ENCODE peak calls at places on chromosomes 3 and 15, in four cellular contexts. One of them, this sample, is unnamed.

GRCh38 chr3:58722526-58722925 is 56.0 kb upstream of the FAM3D start:
- DNase-seq in HFF-Myc: no peak
- DNase-seq in heart left ventricle: no peak
- DNase-seq in neural crest cell: no peak
- DNase-seq in this sample: no peak

GRCh38 chr3:133895208-133896001 is at the start of gene RAB6B:
- DNase-seq in neural crest cell: peak
- DNase-seq in HFF-Myc: no peak
- DNase-seq in heart left ventricle: peak
- DNase-seq in this sample: peak

GRCh38 chr3:150469031-150469930 is 61.2 kb downstream of the TSC22D2 start:
- DNase-seq in neural crest cell: no peak
- DNase-seq in HFF-Myc: peak
- DNase-seq in heart left ventricle: no peak
- DNase-seq in this sample: no peak

GRCh38 chr3:23189183-23189582 is 13.9 kb upstream of the UBE2E2 start:
- DNase-seq in heart left ventricle: no peak
- DNase-seq in HFF-Myc: no peak
- DNase-seq in neural crest cell: no peak
- DNase-seq in this sample: no peak

GRCh38 chr15:86336051-86336788 is 256.5 kb downstream of the AGBL1 start:
- DNase-seq in HFF-Myc: no peak
- DNase-seq in heart left ventricle: no peak
- DNase-seq in neural crest cell: no peak
- DNase-seq in this sample: no peak

GRCh38 chr3:71579301-71579933 is 4.1 kb downstream of the FOXP1 start:
- DNase-seq in heart left ventricle: no peak
- DNase-seq in neural crest cell: no peak
- DNase-seq in HFF-Myc: no peak
- DNase-seq in this sample: no peak

GRCh38 chr15:76107169-76107568 is 47.4 kb downstream of the TMEM266 start:
- DNase-seq in neural crest cell: no peak
- DNase-seq in heart left ventricle: no peak
- DNase-seq in HFF-Myc: no peak
- DNase-seq in this sample: no peak

GRCh38 chr15:64859226-64859625 is 17.5 kb downstream of the PLEKHO2 start:
- DNase-seq in HFF-Myc: no peak
- DNase-seq in heart left ventricle: no peak
- DNase-seq in neural crest cell: no peak
- DNase-seq in this sample: no peak

GRCh38 chr3:186209810-186210752 is 101.2 kb upstream of the ETV5 start:
- DNase-seq in neural crest cell: peak
- DNase-seq in HFF-Myc: peak
- DNase-seq in heart left ventricle: peak
- DNase-seq in this sample: no peak

GRCh38 chr15:48954538-48954937 is 9.2 kb downstream of the SHC4 start:
- DNase-seq in HFF-Myc: no peak
- DNase-seq in neural crest cell: no peak
- DNase-seq in heart left ventricle: no peak
- DNase-seq in this sample: no peak

GRCh38 chr15:77784361-77785292 is 151.9 kb upstream of the LINGO1 start:
- DNase-seq in neural crest cell: peak
- DNase-seq in HFF-Myc: no peak
- DNase-seq in heart left ventricle: no peak
- DNase-seq in this sample: peak

GRCh38 chr15:55279746-55280351 is 9.8 kb downstream of the RAB27A start:
- DNase-seq in heart left ventricle: no peak
- DNase-seq in HFF-Myc: peak
- DNase-seq in neural crest cell: no peak
- DNase-seq in this sample: no peak

GRCh38 chr3:40940651-40941050 is 258.7 kb upstream of the CTNNB1 start:
- DNase-seq in HFF-Myc: no peak
- DNase-seq in heart left ventricle: no peak
- DNase-seq in neural crest cell: no peak
- DNase-seq in this sample: no peak

GRCh38 chr3:15861163-15861562 is 63.4 kb upstream of the ANKRD28 start:
- DNase-seq in neural crest cell: no peak
- DNase-seq in HFF-Myc: no peak
- DNase-seq in heart left ventricle: no peak
- DNase-seq in this sample: no peak

GRCh38 chr3:129323651-129324294 is 45.1 kb downstream of the HMCES start:
- DNase-seq in neural crest cell: no peak
- DNase-seq in HFF-Myc: no peak
- DNase-seq in heart left ventricle: no peak
- DNase-seq in this sample: peak

GRCh38 chr15:45091161-45091560 is 22.8 kb downstream of the DUOX2 start:
- DNase-seq in neural crest cell: no peak
- DNase-seq in HFF-Myc: no peak
- DNase-seq in heart left ventricle: no peak
- DNase-seq in this sample: no peak

GRCh38 chr3:31105438-31106077 is 211.1 kb upstream of the GADL1 start:
- DNase-seq in heart left ventricle: no peak
- DNase-seq in HFF-Myc: peak
- DNase-seq in neural crest cell: no peak
- DNase-seq in this sample: no peak

GRCh38 chr3:149471991-149472390 is 2.5 kb upstream of the TM4SF4 start:
- DNase-seq in HFF-Myc: no peak
- DNase-seq in heart left ventricle: no peak
- DNase-seq in neural crest cell: no peak
- DNase-seq in this sample: no peak

GRCh38 chr15:48759921-48760320 is 50.9 kb downstream of the CEP152 start:
- DNase-seq in neural crest cell: no peak
- DNase-seq in HFF-Myc: no peak
- DNase-seq in heart left ventricle: no peak
- DNase-seq in this sample: no peak

GRCh38 chr15:31471731-31472430 is 145.2 kb downstream of the KLF13 start:
- DNase-seq in HFF-Myc: peak
- DNase-seq in neural crest cell: no peak
- DNase-seq in heart left ventricle: no peak
- DNase-seq in this sample: no peak

GRCh38 chr15:95208988-95209387 is 977.6 kb downstream of the MCTP2 start:
- DNase-seq in HFF-Myc: peak
- DNase-seq in heart left ventricle: no peak
- DNase-seq in neural crest cell: no peak
- DNase-seq in this sample: no peak

GRCh38 chr15:99146661-99147060 is 41.8 kb downstream of the SYNM start:
- DNase-seq in heart left ventricle: no peak
- DNase-seq in neural crest cell: no peak
- DNase-seq in HFF-Myc: no peak
- DNase-seq in this sample: no peak

GRCh38 chr3:156760333-156760732 is 65.8 kb upstream of the LEKR1 start:
- DNase-seq in neural crest cell: no peak
- DNase-seq in HFF-Myc: no peak
- DNase-seq in heart left ventricle: no peak
- DNase-seq in this sample: peak

GRCh38 chr15:92821491-92822116 is 78.5 kb upstream of the CHD2 start:
- DNase-seq in neural crest cell: no peak
- DNase-seq in HFF-Myc: no peak
- DNase-seq in heart left ventricle: no peak
- DNase-seq in this sample: no peak

GRCh38 chr15:60255390-60255789 is 142.4 kb downstream of the ANXA2 start:
- DNase-seq in neural crest cell: no peak
- DNase-seq in heart left ventricle: no peak
- DNase-seq in HFF-Myc: no peak
- DNase-seq in this sample: peak

GRCh38 chr15:32851619-32852416 is 134.0 kb downstream of the GREM1 start:
- DNase-seq in neural crest cell: no peak
- DNase-seq in HFF-Myc: no peak
- DNase-seq in heart left ventricle: no peak
- DNase-seq in this sample: no peak

GRCh38 chr3:183247190-183247589 is 5.9 kb upstream of the B3GNT5 start:
- DNase-seq in neural crest cell: no peak
- DNase-seq in HFF-Myc: no peak
- DNase-seq in heart left ventricle: no peak
- DNase-seq in this sample: no peak

GRCh38 chr3:63921741-63922482 is 9.7 kb upstream of the SCAANT1 start:
- DNase-seq in HFF-Myc: no peak
- DNase-seq in neural crest cell: no peak
- DNase-seq in heart left ventricle: no peak
- DNase-seq in this sample: peak

GRCh38 chr15:39828374-39828931 is 45.8 kb upstream of the FSIP1 start:
- DNase-seq in heart left ventricle: no peak
- DNase-seq in neural crest cell: no peak
- DNase-seq in HFF-Myc: no peak
- DNase-seq in this sample: no peak

GRCh38 chr3:71723452-71724170 is 1.6 kb downstream of the EIF4E3 start:
- DNase-seq in neural crest cell: no peak
- DNase-seq in HFF-Myc: no peak
- DNase-seq in heart left ventricle: no peak
- DNase-seq in this sample: peak

GRCh38 chr15:44836094-44836493 is 99.8 kb downstream of the TRIM69 start:
- DNase-seq in heart left ventricle: no peak
- DNase-seq in neural crest cell: no peak
- DNase-seq in HFF-Myc: no peak
- DNase-seq in this sample: no peak

GRCh38 chr3:152148579-152148978 is 120.2 kb upstream of the MBNL1 start:
- DNase-seq in neural crest cell: no peak
- DNase-seq in heart left ventricle: no peak
- DNase-seq in HFF-Myc: no peak
- DNase-seq in this sample: no peak

GRCh38 chr3:177642482-177643163 is 445.3 kb upstream of the TBL1XR1 start:
- DNase-seq in HFF-Myc: no peak
- DNase-seq in heart left ventricle: no peak
- DNase-seq in neural crest cell: no peak
- DNase-seq in this sample: no peak

GRCh38 chr3:128112406-128112968 is 11.1 kb downstream of the RUVBL1 start:
- DNase-seq in neural crest cell: no peak
- DNase-seq in HFF-Myc: peak
- DNase-seq in heart left ventricle: no peak
- DNase-seq in this sample: no peak

GRCh38 chr3:34020761-34021635 is 222.6 kb downstream of the PDCD6IP start:
- DNase-seq in HFF-Myc: no peak
- DNase-seq in heart left ventricle: no peak
- DNase-seq in neural crest cell: no peak
- DNase-seq in this sample: no peak

GRCh38 chr3:153138267-153139210 is 23.5 kb upstream of the RAP2B start:
- DNase-seq in HFF-Myc: peak
- DNase-seq in heart left ventricle: peak
- DNase-seq in neural crest cell: no peak
- DNase-seq in this sample: peak

GRCh38 chr15:73797366-73798158 is 44.4 kb upstream of the INSYN1 start:
- DNase-seq in heart left ventricle: no peak
- DNase-seq in HFF-Myc: no peak
- DNase-seq in neural crest cell: no peak
- DNase-seq in this sample: no peak

GRCh38 chr3:76765526-76765925 is 274.4 kb upstream of the ROBO2 start:
- DNase-seq in HFF-Myc: no peak
- DNase-seq in neural crest cell: no peak
- DNase-seq in heart left ventricle: no peak
- DNase-seq in this sample: no peak

GRCh38 chr15:71386448-71387236 is 271.4 kb downstream of the THSD4 start:
- DNase-seq in HFF-Myc: no peak
- DNase-seq in neural crest cell: no peak
- DNase-seq in heart left ventricle: no peak
- DNase-seq in this sample: no peak
- TF ChIP-seq CTCF in HFF-Myc: no peak
- TF ChIP-seq CTCF in neural crest cell: peak
- TF ChIP-seq CTCF in heart left ventricle: peak
- TF ChIP-seq CTCF in this sample: peak

DNA sequence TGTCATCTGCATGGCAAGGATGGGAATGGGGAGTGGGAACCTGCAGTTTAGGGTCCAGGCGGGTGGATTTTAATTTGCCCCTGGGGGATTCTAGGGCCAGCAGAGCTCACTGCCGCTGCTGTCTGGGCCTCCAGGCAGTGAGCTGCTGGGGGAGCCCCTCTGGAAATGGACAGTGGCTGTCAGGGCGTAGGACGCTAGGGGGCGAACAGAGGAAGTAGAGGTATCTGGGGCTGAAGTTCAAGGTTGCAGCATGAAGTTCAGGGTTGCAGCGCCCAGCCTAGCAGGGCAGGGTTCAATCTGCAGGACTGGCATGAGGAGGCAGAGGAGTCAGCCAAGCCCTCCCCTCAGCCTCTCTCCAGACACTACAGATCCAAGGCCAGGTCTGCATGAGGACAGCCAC is 49.5 kb downstream of the APBA2 start:
- DNase-seq in neural crest cell: peak
- DNase-seq in HFF-Myc: no peak
- DNase-seq in heart left ventricle: no peak
- DNase-seq in this sample: no peak
- TF ChIP-seq CTCF in neural crest cell: peak
- TF ChIP-seq CTCF in HFF-Myc: peak
- TF ChIP-seq CTCF in heart left ventricle: no peak
- TF ChIP-seq CTCF in this sample: peak

DNA sequence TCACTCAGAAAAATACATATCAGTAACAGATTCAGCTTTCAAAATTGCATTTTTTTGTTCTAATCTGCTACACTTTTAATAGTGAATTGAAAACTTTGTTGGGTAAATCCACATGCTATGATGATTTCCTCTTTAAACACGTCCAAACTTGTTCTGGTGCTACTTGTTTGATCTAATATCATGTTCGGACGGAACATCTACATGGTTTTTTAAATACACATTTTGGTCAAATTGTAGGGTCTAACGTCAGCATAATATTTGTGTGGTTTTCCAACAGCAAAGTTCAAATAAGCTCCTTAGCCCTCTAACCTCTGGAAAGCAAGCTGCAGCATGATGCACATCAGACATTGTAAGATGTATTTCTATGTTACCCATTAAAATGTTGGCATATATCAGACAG is 98.5 kb upstream of the OSTN start:
- DNase-seq in neural crest cell: no peak
- DNase-seq in heart left ventricle: no peak
- DNase-seq in HFF-Myc: no peak
- DNase-seq in this sample: no peak
- TF ChIP-seq CTCF in neural crest cell: no peak
- TF ChIP-seq CTCF in heart left ventricle: no peak
- TF ChIP-seq CTCF in HFF-Myc: no peak
- TF ChIP-seq CTCF in this sample: no peak

GRCh38 chr3:4988815-4989648 is 9.8 kb downstream of the BHLHE40 start:
- DNase-seq in heart left ventricle: peak
- DNase-seq in HFF-Myc: no peak
- DNase-seq in neural crest cell: no peak
- DNase-seq in this sample: no peak
- TF ChIP-seq CTCF in heart left ventricle: no peak
- TF ChIP-seq CTCF in HFF-Myc: no peak
- TF ChIP-seq CTCF in neural crest cell: no peak
- TF ChIP-seq CTCF in this sample: no peak

DNA sequence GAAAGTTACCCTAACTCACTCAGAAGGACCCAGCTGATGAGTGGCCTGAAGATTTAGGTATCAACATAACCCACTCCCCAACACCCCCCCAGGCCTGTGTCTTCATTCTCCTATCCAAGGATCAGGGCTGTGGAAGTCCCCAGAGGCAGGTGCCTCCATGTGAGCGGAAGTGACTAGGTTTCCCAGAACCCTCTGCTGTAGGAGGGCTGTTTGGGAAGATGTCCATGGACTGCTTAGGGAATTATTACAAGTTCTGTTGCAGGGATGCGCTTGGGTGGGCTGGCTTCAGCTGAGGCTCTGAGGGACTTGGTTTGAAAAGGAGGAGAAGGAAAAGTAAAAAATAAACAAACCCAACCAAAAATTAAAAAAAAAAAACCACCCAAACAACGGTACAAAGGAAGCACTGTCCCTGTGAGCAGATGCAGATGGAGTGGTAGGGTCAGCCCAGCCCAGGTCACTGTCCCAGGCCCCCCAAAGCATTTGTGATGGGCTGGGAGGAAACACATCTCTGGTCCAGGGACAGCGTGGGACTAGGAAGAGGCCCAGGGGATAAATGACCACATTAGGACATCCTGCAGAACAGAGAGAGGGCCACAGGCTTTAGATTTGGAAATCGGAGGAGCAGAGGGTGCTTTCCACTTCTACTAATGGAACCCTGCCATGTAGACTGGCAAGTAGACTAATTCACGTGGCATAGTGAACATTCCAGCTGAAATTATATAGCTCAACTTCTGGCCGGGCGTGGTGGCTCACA is 12.2 kb upstream of the APOD start:
- DNase-seq in neural crest cell: no peak
- DNase-seq in heart left ventricle: peak
- DNase-seq in HFF-Myc: no peak
- DNase-seq in this sample: no peak
- TF ChIP-seq CTCF in neural crest cell: no peak
- TF ChIP-seq CTCF in heart left ventricle: no peak
- TF ChIP-seq CTCF in HFF-Myc: no peak
- TF ChIP-seq CTCF in this sample: no peak

This sample was measured in GM13977.